ENCODE peak calls at places on chromosome 2, in five cellular contexts. One of them, this sample, is unnamed.

GRCh38 chr2:54092940-54093339 is 22.5 kb upstream of the ACYP2 start:
- DNase-seq in pons: no peak
- DNase-seq in AG09319: no peak
- DNase-seq in HEK293T: no peak
- DNase-seq in NB4: no peak
- DNase-seq in this sample: no peak

GRCh38 chr2:180657054-180657453 is 323.4 kb upstream of the UBE2E3 start:
- DNase-seq in pons: no peak
- DNase-seq in AG09319: no peak
- DNase-seq in HEK293T: no peak
- DNase-seq in NB4: no peak
- DNase-seq in this sample: no peak

GRCh38 chr2:26128176-26128575 is 44.7 kb upstream of the GAREM2 start:
- DNase-seq in pons: no peak
- DNase-seq in AG09319: no peak
- DNase-seq in HEK293T: no peak
- DNase-seq in NB4: no peak
- DNase-seq in this sample: no peak

GRCh38 chr2:28427741-28428412 is 35.2 kb downstream of the FOSL2 start:
- DNase-seq in pons: no peak
- DNase-seq in AG09319: no peak
- DNase-seq in HEK293T: no peak
- DNase-seq in NB4: peak
- DNase-seq in this sample: no peak

GRCh38 chr2:28317390-28317789 is 75.3 kb upstream of the FOSL2 start:
- DNase-seq in pons: no peak
- DNase-seq in AG09319: no peak
- DNase-seq in HEK293T: no peak
- DNase-seq in NB4: no peak
- DNase-seq in this sample: no peak

GRCh38 chr2:96342085-96342484 is 6.5 kb downstream of the NCAPH start:
- DNase-seq in pons: no peak
- DNase-seq in AG09319: peak
- DNase-seq in HEK293T: no peak
- DNase-seq in NB4: no peak
- DNase-seq in this sample: no peak

GRCh38 chr2:170354855-170355649 is 177.1 kb downstream of the MYO3B start:
- DNase-seq in pons: no peak
- DNase-seq in AG09319: no peak
- DNase-seq in HEK293T: no peak
- DNase-seq in NB4: no peak
- DNase-seq in this sample: no peak

GRCh38 chr2:3198119-3198518 is 179.5 kb downstream of the EIPR1 start:
- DNase-seq in pons: peak
- DNase-seq in AG09319: no peak
- DNase-seq in HEK293T: peak
- DNase-seq in NB4: peak
- DNase-seq in this sample: peak

GRCh38 chr2:19991895-19992294 is 2.0 kb upstream of the WDR35 start:
- DNase-seq in pons: no peak
- DNase-seq in AG09319: no peak
- DNase-seq in HEK293T: no peak
- DNase-seq in NB4: no peak
- DNase-seq in this sample: no peak

GRCh38 chr2:241760301-241760771 is 16.3 kb upstream of the GAL3ST2 start:
- DNase-seq in pons: no peak
- DNase-seq in AG09319: no peak
- DNase-seq in HEK293T: no peak
- DNase-seq in NB4: no peak
- DNase-seq in this sample: no peak

GRCh38 chr2:71631411-71631931 is 178.1 kb downstream of the DYSF start:
- DNase-seq in pons: no peak
- DNase-seq in AG09319: peak
- DNase-seq in HEK293T: no peak
- DNase-seq in NB4: no peak
- DNase-seq in this sample: no peak

GRCh38 chr2:220347661-220348060 is 720.2 kb downstream of the SLC4A3 start:
- DNase-seq in pons: no peak
- DNase-seq in AG09319: no peak
- DNase-seq in HEK293T: no peak
- DNase-seq in NB4: no peak
- DNase-seq in this sample: no peak

GRCh38 chr2:68188831-68189230 is 31.1 kb downstream of the PNO1 start:
- DNase-seq in pons: no peak
- DNase-seq in AG09319: no peak
- DNase-seq in HEK293T: no peak
- DNase-seq in NB4: no peak
- DNase-seq in this sample: no peak

GRCh38 chr2:234447963-234448362 is 48.9 kb downstream of the ARL4C start:
- DNase-seq in pons: no peak
- DNase-seq in AG09319: no peak
- DNase-seq in HEK293T: no peak
- DNase-seq in NB4: no peak
- DNase-seq in this sample: no peak

GRCh38 chr2:112493858-112494648 is 12.1 kb downstream of the TTL start:
- DNase-seq in pons: peak
- DNase-seq in AG09319: no peak
- DNase-seq in HEK293T: no peak
- DNase-seq in NB4: peak
- DNase-seq in this sample: no peak

GRCh38 chr2:86368181-86368824 is 30.9 kb upstream of the REEP1 start:
- DNase-seq in pons: peak
- DNase-seq in AG09319: peak
- DNase-seq in HEK293T: peak
- DNase-seq in NB4: peak
- DNase-seq in this sample: peak

GRCh38 chr2:56015631-56016251 is 92.2 kb upstream of the EFEMP1 start:
- DNase-seq in pons: no peak
- DNase-seq in AG09319: no peak
- DNase-seq in HEK293T: no peak
- DNase-seq in NB4: no peak
- DNase-seq in this sample: no peak

GRCh38 chr2:218701806-218702205 is 8.8 kb upstream of the TTLL4 start:
- DNase-seq in pons: no peak
- DNase-seq in AG09319: no peak
- DNase-seq in HEK293T: no peak
- DNase-seq in NB4: no peak
- DNase-seq in this sample: no peak

GRCh38 chr2:165627463-165627862 is 158.0 kb downstream of the CSRNP3 start:
- DNase-seq in pons: no peak
- DNase-seq in AG09319: no peak
- DNase-seq in HEK293T: no peak
- DNase-seq in NB4: no peak
- DNase-seq in this sample: no peak

GRCh38 chr2:46669996-46670793 is 190.8 kb downstream of the TMEM247 start:
- DNase-seq in pons: no peak
- DNase-seq in AG09319: no peak
- DNase-seq in HEK293T: no peak
- DNase-seq in NB4: no peak
- DNase-seq in this sample: no peak

GRCh38 chr2:7788736-7789135 is 871.5 kb downstream of the RNF144A start:
- DNase-seq in pons: no peak
- DNase-seq in AG09319: peak
- DNase-seq in HEK293T: no peak
- DNase-seq in NB4: no peak
- DNase-seq in this sample: no peak

GRCh38 chr2:128638311-128638710 is 319.6 kb upstream of the HS6ST1 start:
- DNase-seq in pons: peak
- DNase-seq in AG09319: no peak
- DNase-seq in HEK293T: no peak
- DNase-seq in NB4: peak
- DNase-seq in this sample: no peak

GRCh38 chr2:38376346-38376682 is 759 bp downstream of the ATL2 start:
- DNase-seq in pons: peak
- DNase-seq in AG09319: no peak
- DNase-seq in HEK293T: no peak
- DNase-seq in NB4: peak
- DNase-seq in this sample: no peak

This sample was measured in neural crest cell.